ENCODE peak calls at places on chromosomes 12 and 14, in five cellular contexts. O is GM12878, H is transverse colon, W is adrenal gland, J is Panc1. N is an unnamed sample.

GRCh38 chr12:24997970-24998582 is 49.2 kb upstream of the BCAT1 start:
- DNase-seq in W (no peak), J (peak; percentile 10), H (no peak), O (peak; percentile 92), N (no peak)

GRCh38 chr12:106051853-106052531 is 86.8 kb downstream of the NUAK1 start:
- DNase-seq in W (no peak), H (no peak), O (no peak), J (no peak), N (no peak)

GRCh38 chr12:12147111-12147510 is 76.4 kb downstream of the BCL2L14 start:
- DNase-seq in W (no peak), H (no peak), O (no peak), J (no peak), N (no peak)

GRCh38 chr12:98916106-98916505 is 271.0 kb downstream of the APAF1 start:
- DNase-seq in J (no peak), W (no peak), O (no peak), H (no peak), N (no peak)

GRCh38 chr12:113500662-113501435 is 29.2 kb upstream of the LHX5 start:
- DNase-seq in J (no peak), W (no peak), O (no peak), H (no peak), N (no peak)

GRCh38 chr12:27899151-27899661 is 73.3 kb downstream of the PTHLH start:
- DNase-seq in J (peak; percentile 12), H (no peak), O (no peak), W (no peak), N (no peak)

GRCh38 chr14:36666416-36667206 is 5.0 kb downstream of the PAX9 start:
- DNase-seq in O (no peak), J (no peak), H (no peak), W (no peak), N (no peak)

GRCh38 chr14:69945347-69945746 is 66.1 kb downstream of the SMOC1 start:
- DNase-seq in O (no peak), J (no peak), H (no peak), W (no peak), N (no peak)

GRCh38 chr14:58605465-58605864 is 32.3 kb upstream of the DACT1 start:
- DNase-seq in O (no peak), H (no peak), W (no peak), J (no peak), N (no peak)

GRCh38 chr12:22409071-22409951 is 74.8 kb upstream of the ST8SIA1 start:
- DNase-seq in O (peak; percentile 61), J (no peak), W (no peak), H (no peak), N (no peak)

GRCh38 chr12:47725893-47726292 is 603 bp upstream of the ENDOU start:
- DNase-seq in J (no peak), O (no peak), H (no peak), W (no peak), N (no peak)

GRCh38 chr14:81452766-81453165 is 52.6 kb upstream of the STON2 start:
- DNase-seq in W (no peak), H (no peak), J (no peak), O (no peak), N (no peak)

GRCh38 chr14:68548194-68549056 is 244.4 kb downstream of the ZFP36L1 start:
- DNase-seq in W (peak; percentile 82), J (no peak), O (no peak), H (peak; percentile 78), N (peak; percentile 90)

GRCh38 chr12:1594045-1594294 is 411 bp downstream of the FBXL14 start:
- DNase-seq in W (peak; percentile 62), J (no peak), O (no peak), H (peak; percentile 76), N (peak; percentile 76)

GRCh38 chr14:32576088-32576795 is 247.1 kb downstream of the AKAP6 start:
- DNase-seq in H (peak; percentile 41), O (no peak), J (peak; percentile 47), W (peak; percentile 66), N (no peak)

GRCh38 chr14:91032250-91032649 is 28.2 kb downstream of the RPS6KA5 start:
- DNase-seq in J (no peak), O (no peak), W (no peak), H (no peak), N (no peak)

GRCh38 chr12:60324746-60325145 is 728.9 kb downstream of the SLC16A7 start:
- DNase-seq in W (no peak), J (no peak), O (no peak), H (no peak), N (no peak)

GRCh38 chr12:9334026-9334692 is 126.0 kb upstream of the PZP start:
- DNase-seq in H (no peak), O (no peak), W (no peak), J (no peak), N (no peak)

GRCh38 chr12:133251732-133252131 is 16.1 kb upstream of the ANHX start:
- DNase-seq in O (no peak), H (no peak), W (no peak), J (no peak), N (no peak)

GRCh38 chr12:23684121-23684520 is 265.3 kb downstream of the SOX5 start:
- DNase-seq in O (no peak), W (no peak), J (no peak), H (no peak), N (no peak)

GRCh38 chr14:100734031-100734990 is 7.6 kb downstream of the DLK1 start:
- DNase-seq in O (no peak), J (no peak), W (peak; percentile 18), H (no peak), N (no peak)

GRCh38 chr12:92036771-92037453 is 108.7 kb downstream of the BTG1 start:
- DNase-seq in H (no peak), J (no peak), O (no peak), W (no peak), N (no peak)

GRCh38 chr12:100266802-100267602 is at the start of the genes DEPDC4 and SCYL2:
- DNase-seq in W (peak; percentile 97), H (peak; percentile 97), O (peak; percentile 84), J (peak; percentile 78), N (peak; percentile 94)

GRCh38 chr12:27013606-27014084 is 539 bp downstream of the TM7SF3 start:
- DNase-seq in O (no peak), W (peak; percentile 32), H (peak; percentile 10), J (no peak), N (no peak)

GRCh38 chr14:57686317-57686716 is 179.6 kb downstream of the SLC35F4 start:
- DNase-seq in H (no peak), O (no peak), W (no peak), J (no peak), N (no peak)

GRCh38 chr12:48765753-48766162 is 23.1 kb downstream of the ADCY6 start:
- DNase-seq in H (no peak), O (no peak), W (no peak), J (no peak), N (no peak)
- H3K4me1 ChIP-seq in H (peaks cover 3% of the 10 kb centered on the region), O (peaks cover 18% of the 10 kb centered on the region), W (no peaks in the 10 kb centered on the region), J (no peaks in the 10 kb centered on the region), N (peaks cover 39% of the 10 kb centered on the region)

DNA sequence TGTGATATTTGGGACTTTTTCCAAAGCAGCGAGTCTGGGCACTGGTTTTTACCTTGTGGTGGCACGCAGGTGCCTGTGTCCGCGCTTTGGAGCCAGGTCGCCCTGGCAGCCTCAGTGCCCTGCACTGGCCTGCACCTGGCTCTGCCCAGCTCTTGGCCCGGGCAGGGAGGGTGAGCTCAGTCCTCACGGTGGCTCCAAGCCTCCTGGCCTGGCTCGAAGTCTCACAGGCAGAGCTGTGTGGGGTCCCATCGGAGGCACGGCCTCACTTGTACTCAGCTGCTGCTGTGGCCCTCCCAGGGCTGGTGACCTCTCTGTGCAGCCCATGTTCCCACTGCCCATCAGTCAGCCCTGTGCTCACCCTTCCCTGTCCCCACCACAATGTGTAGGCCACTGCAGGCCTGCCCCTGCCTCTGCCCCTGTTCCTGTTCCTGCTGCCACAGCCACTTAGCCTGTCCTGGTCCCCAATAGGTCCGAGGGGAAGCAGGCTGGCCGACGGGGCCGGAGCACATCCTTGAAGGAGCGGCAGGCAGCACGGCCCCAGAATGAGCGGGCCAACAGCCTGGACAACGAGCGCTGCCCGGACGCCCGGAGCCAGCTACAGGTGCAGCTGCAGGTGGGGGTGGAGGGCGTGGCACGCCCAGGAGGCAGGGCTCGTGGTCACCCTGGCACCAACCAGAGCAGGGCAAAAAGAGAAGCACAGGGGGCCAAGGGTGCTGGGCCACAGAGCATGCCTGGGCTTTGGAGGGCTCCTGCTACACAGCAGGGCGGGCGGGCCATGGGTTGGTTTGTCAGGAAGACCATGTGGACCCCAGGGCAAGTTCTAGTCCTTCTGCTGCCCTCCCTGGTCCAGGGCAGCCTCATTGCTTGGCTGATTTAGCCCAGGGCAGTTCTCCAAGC is 16.6 kb upstream of the TEX22 start:
- DNase-seq in H (no peak), J (no peak), W (no peak), O (no peak), N (no peak)
- TF ChIP-seq CTCF in H (no peak), J (no peak), W (no peak), O (no peak), N (no peak)

GRCh38 chr12:109727746-109728726 is 14.4 kb downstream of the FAM222A start:
- DNase-seq in O (no peak), J (no peak), W (no peak), H (no peak), N (no peak)

GRCh38 chr12:109726106-109726497 is 12.5 kb downstream of the FAM222A start:
- DNase-seq in H (no peak), W (no peak), J (no peak), O (no peak), N (no peak)

GRCh38 chr12:109727039-109727723 is 13.6 kb downstream of the FAM222A start:
- DNase-seq in J (no peak), W (no peak), H (no peak), O (no peak), N (peak; percentile 25)

GRCh38 chr12:109725321-109726105 is 11.9 kb downstream of the FAM222A start:
- DNase-seq in W (no peak), O (no peak), J (no peak), H (no peak), N (no peak)

DNA sequence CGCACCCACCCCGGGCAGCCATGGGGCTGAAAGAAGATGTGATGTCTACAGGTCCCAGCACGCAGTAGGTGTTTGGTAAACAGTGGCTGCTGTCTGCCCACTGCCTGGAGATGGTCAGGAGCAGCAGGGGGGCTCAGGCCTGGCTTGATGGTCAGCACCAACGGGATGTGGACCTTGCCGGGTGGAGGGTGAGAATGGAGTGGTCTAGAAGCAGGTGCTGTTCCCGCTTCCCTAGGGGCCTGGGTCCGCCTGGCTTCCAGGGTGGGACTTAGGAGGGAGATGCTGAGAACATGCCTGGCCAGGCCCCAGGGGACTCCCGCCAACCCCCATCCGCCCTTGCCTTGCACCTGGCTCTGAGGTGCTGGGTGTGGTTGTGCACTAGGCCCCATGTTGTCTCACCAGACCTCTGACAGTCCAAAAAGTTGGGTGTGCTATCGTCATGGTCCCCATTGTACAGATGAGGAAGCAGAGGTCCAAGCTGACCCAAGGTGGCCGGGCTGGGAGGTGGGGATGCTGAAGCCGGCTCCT is 12.9 kb downstream of the FAM222A start:
- DNase-seq in O (no peak), H (no peak), J (no peak), W (no peak), N (no peak)
- H3K4me1 ChIP-seq in O (no peaks in the 10 kb centered on the region), H (peaks cover 29% of the 10 kb centered on the region), J (no peaks in the 10 kb centered on the region), W (peaks cover 33% of the 10 kb centered on the region), N (peaks cover 35% of the 10 kb centered on the region)

DNA sequence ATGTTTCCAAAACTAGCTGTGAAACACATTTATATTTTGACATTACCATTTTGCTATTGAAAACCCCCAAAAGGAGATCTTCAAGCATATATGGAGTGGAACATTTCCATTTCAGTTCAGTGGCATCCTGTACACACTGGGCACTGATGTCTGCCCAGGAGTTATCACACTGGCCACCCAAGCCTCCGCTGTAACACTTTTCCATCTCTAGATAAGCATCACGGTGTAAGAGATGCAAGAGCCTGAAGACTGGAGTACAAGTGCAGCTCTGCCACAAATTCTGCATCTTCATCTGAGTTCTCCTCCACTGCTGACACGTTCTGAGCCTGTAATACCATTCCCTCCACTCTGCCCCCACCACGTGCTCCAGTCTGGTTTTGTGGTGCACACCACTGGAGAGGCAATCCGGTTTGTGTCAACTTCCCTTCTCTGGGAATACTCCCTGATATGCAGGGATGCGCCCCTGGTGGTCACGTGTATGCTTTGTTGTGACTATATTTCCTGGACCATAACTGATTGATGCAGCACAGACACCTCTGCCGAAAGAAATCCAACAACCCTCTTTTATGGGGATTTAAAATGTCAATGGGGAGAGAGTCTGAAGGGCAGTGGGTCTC is 12.7 kb downstream of the SPTLC2 start:
- DNase-seq in O (no peak), W (peak; percentile 45), J (no peak), H (peak; percentile 51), N (peak; percentile 22)
- TF ChIP-seq CTCF in O (peak; percentile 39), W (no peak), J (peak; percentile 47), H (peak; percentile 8), N (no peak)

N was measured in left ventricle myocardium inferior.